ENCODE peak calls at places on chromosomes 11 and 22, in six cellular contexts. One of them, this sample, is unnamed.

GRCh38 chr11:46603704-46604308 is 10.0 kb upstream of the AMBRA1 start:
- DNase-seq in adipocyte: no peak
- DNase-seq in Panc1: no peak
- DNase-seq in sigmoid colon: no peak
- DNase-seq in PC-9: no peak
- DNase-seq in fibroblast of lung: no peak
- DNase-seq in this sample: no peak

GRCh38 chr11:19715373-19715772 is 2.7 kb downstream of the NAV2 start:
- DNase-seq in fibroblast of lung: peak; percentile 95
- DNase-seq in adipocyte: peak; percentile 76
- DNase-seq in sigmoid colon: no peak
- DNase-seq in Panc1: peak; percentile 83
- DNase-seq in PC-9: peak; percentile 42
- DNase-seq in this sample: no peak

GRCh38 chr11:9953994-9954626 is 290.2 kb downstream of the SWAP70 start:
- DNase-seq in adipocyte: peak; percentile 85
- DNase-seq in fibroblast of lung: no peak
- DNase-seq in PC-9: no peak
- DNase-seq in sigmoid colon: no peak
- DNase-seq in Panc1: peak; percentile 61
- DNase-seq in this sample: no peak

GRCh38 chr22:49193348-49193747 is 634.3 kb downstream of the BRD1 start:
- DNase-seq in Panc1: no peak
- DNase-seq in adipocyte: no peak
- DNase-seq in PC-9: no peak
- DNase-seq in fibroblast of lung: no peak
- DNase-seq in sigmoid colon: no peak
- DNase-seq in this sample: peak; percentile 34

GRCh38 chr11:125075900-125076317 is 12.8 kb downstream of the SLC37A2 start:
- DNase-seq in sigmoid colon: peak; percentile 61
- DNase-seq in Panc1: no peak
- DNase-seq in PC-9: peak; percentile 55
- DNase-seq in fibroblast of lung: peak; percentile 51
- DNase-seq in adipocyte: no peak
- DNase-seq in this sample: no peak

GRCh38 chr11:129208863-129209262 is 16.7 kb upstream of the ARHGAP32 start:
- DNase-seq in adipocyte: no peak
- DNase-seq in sigmoid colon: no peak
- DNase-seq in Panc1: no peak
- DNase-seq in fibroblast of lung: peak; percentile 58
- DNase-seq in PC-9: no peak
- DNase-seq in this sample: no peak

GRCh38 chr11:132072044-132072879 is 701.8 kb downstream of the NTM start:
- DNase-seq in adipocyte: peak; percentile 82
- DNase-seq in sigmoid colon: no peak
- DNase-seq in PC-9: no peak
- DNase-seq in Panc1: no peak
- DNase-seq in fibroblast of lung: peak; percentile 100
- DNase-seq in this sample: no peak

GRCh38 chr11:15577519-15577918 is 462.8 kb downstream of the INSC start:
- DNase-seq in sigmoid colon: no peak
- DNase-seq in adipocyte: no peak
- DNase-seq in PC-9: no peak
- DNase-seq in fibroblast of lung: no peak
- DNase-seq in Panc1: no peak
- DNase-seq in this sample: no peak

GRCh38 chr22:43436536-43437267 is 24.9 kb downstream of the MPPED1 start:
- DNase-seq in fibroblast of lung: no peak
- DNase-seq in Panc1: no peak
- DNase-seq in sigmoid colon: no peak
- DNase-seq in PC-9: no peak
- DNase-seq in adipocyte: no peak
- DNase-seq in this sample: no peak

GRCh38 chr11:17157773-17158172 is 50.0 kb downstream of the PIK3C2A start:
- DNase-seq in Panc1: no peak
- DNase-seq in sigmoid colon: no peak
- DNase-seq in adipocyte: no peak
- DNase-seq in PC-9: no peak
- DNase-seq in fibroblast of lung: no peak
- DNase-seq in this sample: no peak

GRCh38 chr11:112176077-112176476 is 765 bp downstream of the BCO2 start:
- DNase-seq in Panc1: no peak
- DNase-seq in adipocyte: no peak
- DNase-seq in fibroblast of lung: no peak
- DNase-seq in PC-9: no peak
- DNase-seq in sigmoid colon: no peak
- DNase-seq in this sample: no peak

GRCh38 chr11:47967577-47968230 is 12.7 kb upstream of the PTPRJ start:
- DNase-seq in adipocyte: peak; percentile 63
- DNase-seq in PC-9: no peak
- DNase-seq in sigmoid colon: no peak
- DNase-seq in Panc1: no peak
- DNase-seq in fibroblast of lung: peak; percentile 59
- DNase-seq in this sample: no peak

GRCh38 chr11:64245797-64246623 is 733 bp downstream of the PPP1R14B start:
- DNase-seq in fibroblast of lung: peak; percentile 95
- DNase-seq in PC-9: peak; percentile 96
- DNase-seq in Panc1: peak; percentile 71
- DNase-seq in adipocyte: peak; percentile 91
- DNase-seq in sigmoid colon: peak; percentile 86
- DNase-seq in this sample: no peak

GRCh38 chr11:88979641-88980040 is 86.1 kb downstream of the GRM5 start:
- DNase-seq in Panc1: no peak
- DNase-seq in PC-9: no peak
- DNase-seq in fibroblast of lung: peak; percentile 91
- DNase-seq in sigmoid colon: no peak
- DNase-seq in adipocyte: no peak
- DNase-seq in this sample: no peak

GRCh38 chr11:66011239-66011784 is 496 bp upstream of the CST6 start:
- DNase-seq in PC-9: peak; percentile 94
- DNase-seq in fibroblast of lung: peak; percentile 83
- DNase-seq in sigmoid colon: no peak
- DNase-seq in adipocyte: no peak
- DNase-seq in Panc1: no peak
- DNase-seq in this sample: no peak

GRCh38 chr11:61332266-61332822 is 561 bp downstream of the DDB1 start:
- DNase-seq in adipocyte: peak; percentile 72
- DNase-seq in PC-9: no peak
- DNase-seq in sigmoid colon: no peak
- DNase-seq in Panc1: no peak
- DNase-seq in fibroblast of lung: peak; percentile 28
- DNase-seq in this sample: no peak

GRCh38 chr11:6319001-6319878 is 1.1 kb downstream of the CAVIN3 start:
- DNase-seq in fibroblast of lung: peak; percentile 45
- DNase-seq in sigmoid colon: peak; percentile 84
- DNase-seq in PC-9: peak; percentile 29
- DNase-seq in Panc1: peak; percentile 78
- DNase-seq in adipocyte: peak; percentile 70
- DNase-seq in this sample: peak; percentile 85

GRCh38 chr11:86497310-86497709 is 122.6 kb downstream of the CCDC81 start:
- DNase-seq in adipocyte: peak; percentile 41
- DNase-seq in PC-9: peak; percentile 81
- DNase-seq in sigmoid colon: no peak
- DNase-seq in fibroblast of lung: peak; percentile 86
- DNase-seq in Panc1: no peak
- DNase-seq in this sample: no peak

GRCh38 chr11:64040684-64041267 is 5.0 kb downstream of the FLRT1 start:
- DNase-seq in Panc1: no peak
- DNase-seq in adipocyte: no peak
- DNase-seq in fibroblast of lung: no peak
- DNase-seq in PC-9: no peak
- DNase-seq in sigmoid colon: no peak
- DNase-seq in this sample: no peak

GRCh38 chr11:86978756-86979608 is 23.8 kb upstream of the FZD4 start:
- DNase-seq in sigmoid colon: no peak
- DNase-seq in fibroblast of lung: no peak
- DNase-seq in adipocyte: peak; percentile 71
- DNase-seq in PC-9: no peak
- DNase-seq in Panc1: no peak
- DNase-seq in this sample: no peak

GRCh38 chr22:37486224-37486845 is at the start of gene MFNG:
- DNase-seq in sigmoid colon: peak; percentile 77
- DNase-seq in fibroblast of lung: peak; percentile 20
- DNase-seq in Panc1: no peak
- DNase-seq in PC-9: no peak
- DNase-seq in adipocyte: peak; percentile 62
- DNase-seq in this sample: peak; percentile 79

GRCh38 chr11:113288286-113288863 is 26.0 kb upstream of the TTC12 start:
- DNase-seq in adipocyte: no peak
- DNase-seq in Panc1: no peak
- DNase-seq in PC-9: no peak
- DNase-seq in fibroblast of lung: no peak
- DNase-seq in sigmoid colon: no peak
- DNase-seq in this sample: no peak

GRCh38 chr11:1782831-1783724 is 19.4 kb upstream of the CTSD start:
- DNase-seq in Panc1: peak; percentile 66
- DNase-seq in fibroblast of lung: peak; percentile 56
- DNase-seq in sigmoid colon: no peak
- DNase-seq in adipocyte: no peak
- DNase-seq in PC-9: no peak
- DNase-seq in this sample: no peak

GRCh38 chr22:46044718-46045458 is 67.9 kb upstream of the WNT7B start:
- DNase-seq in Panc1: no peak
- DNase-seq in sigmoid colon: peak; percentile 72
- DNase-seq in PC-9: peak; percentile 12
- DNase-seq in adipocyte: peak; percentile 71
- DNase-seq in fibroblast of lung: peak; percentile 21
- DNase-seq in this sample: no peak

GRCh38 chr11:61777234-61778090 is 14.9 kb downstream of the TMEM258 start:
- DNase-seq in PC-9: no peak
- DNase-seq in sigmoid colon: no peak
- DNase-seq in Panc1: no peak
- DNase-seq in adipocyte: peak; percentile 54
- DNase-seq in fibroblast of lung: peak; percentile 11
- DNase-seq in this sample: peak; percentile 77

GRCh38 chr11:91243630-91244029 is 981.0 kb upstream of the FAT3 start:
- DNase-seq in Panc1: no peak
- DNase-seq in adipocyte: peak; percentile 55
- DNase-seq in sigmoid colon: no peak
- DNase-seq in PC-9: no peak
- DNase-seq in fibroblast of lung: no peak
- DNase-seq in this sample: no peak

GRCh38 chr22:30277547-30278344 is 11.1 kb upstream of the OSM start:
- DNase-seq in fibroblast of lung: peak; percentile 84
- DNase-seq in Panc1: no peak
- DNase-seq in adipocyte: peak; percentile 17
- DNase-seq in sigmoid colon: no peak
- DNase-seq in PC-9: no peak
- DNase-seq in this sample: no peak

GRCh38 chr11:128690746-128691091 is 3.2 kb upstream of the FLI1 start:
- DNase-seq in Panc1: no peak
- DNase-seq in PC-9: no peak
- DNase-seq in sigmoid colon: no peak
- DNase-seq in fibroblast of lung: no peak
- DNase-seq in adipocyte: no peak
- DNase-seq in this sample: peak; percentile 42

GRCh38 chr22:28142361-28142801 is 223.3 kb upstream of the PITPNB start:
- DNase-seq in PC-9: peak; percentile 1
- DNase-seq in Panc1: no peak
- DNase-seq in fibroblast of lung: peak; percentile 96
- DNase-seq in adipocyte: peak; percentile 96
- DNase-seq in sigmoid colon: no peak
- DNase-seq in this sample: no peak

GRCh38 chr11:1554981-1555712 is 16.9 kb downstream of the DUSP8 start:
- DNase-seq in sigmoid colon: no peak
- DNase-seq in fibroblast of lung: no peak
- DNase-seq in PC-9: no peak
- DNase-seq in adipocyte: no peak
- DNase-seq in Panc1: no peak
- DNase-seq in this sample: peak; percentile 21

GRCh38 chr22:43066134-43066533 is 23.1 kb downstream of the TTLL1 start:
- DNase-seq in fibroblast of lung: no peak
- DNase-seq in adipocyte: no peak
- DNase-seq in PC-9: no peak
- DNase-seq in Panc1: no peak
- DNase-seq in sigmoid colon: no peak
- DNase-seq in this sample: peak; percentile 47

GRCh38 chr11:34311126-34311525 is 46.7 kb downstream of the ABTB2 start:
- DNase-seq in adipocyte: no peak
- DNase-seq in sigmoid colon: no peak
- DNase-seq in Panc1: no peak
- DNase-seq in fibroblast of lung: no peak
- DNase-seq in PC-9: no peak
- DNase-seq in this sample: peak; percentile 21

GRCh38 chr11:33630936-33631748 is 69.5 kb downstream of the C11orf91 start:
- DNase-seq in adipocyte: no peak
- DNase-seq in Panc1: no peak
- DNase-seq in fibroblast of lung: no peak
- DNase-seq in PC-9: no peak
- DNase-seq in sigmoid colon: no peak
- DNase-seq in this sample: no peak

GRCh38 chr11:97962758-97963157 is 1058.0 kb upstream of the CNTN5 start:
- DNase-seq in Panc1: no peak
- DNase-seq in adipocyte: no peak
- DNase-seq in fibroblast of lung: no peak
- DNase-seq in sigmoid colon: no peak
- DNase-seq in PC-9: no peak
- DNase-seq in this sample: no peak
- H3K9me3 ChIP-seq in Panc1: no peaks in the 10 kb centered on the region
- H3K9me3 ChIP-seq in adipocyte: no peaks in the 10 kb centered on the region
- H3K9me3 ChIP-seq in fibroblast of lung: no peaks in the 10 kb centered on the region
- H3K9me3 ChIP-seq in sigmoid colon: no peaks in the 10 kb centered on the region
- H3K9me3 ChIP-seq in PC-9: no peaks in the 10 kb centered on the region
- H3K9me3 ChIP-seq in this sample: no peaks in the 10 kb centered on the region

DNA sequence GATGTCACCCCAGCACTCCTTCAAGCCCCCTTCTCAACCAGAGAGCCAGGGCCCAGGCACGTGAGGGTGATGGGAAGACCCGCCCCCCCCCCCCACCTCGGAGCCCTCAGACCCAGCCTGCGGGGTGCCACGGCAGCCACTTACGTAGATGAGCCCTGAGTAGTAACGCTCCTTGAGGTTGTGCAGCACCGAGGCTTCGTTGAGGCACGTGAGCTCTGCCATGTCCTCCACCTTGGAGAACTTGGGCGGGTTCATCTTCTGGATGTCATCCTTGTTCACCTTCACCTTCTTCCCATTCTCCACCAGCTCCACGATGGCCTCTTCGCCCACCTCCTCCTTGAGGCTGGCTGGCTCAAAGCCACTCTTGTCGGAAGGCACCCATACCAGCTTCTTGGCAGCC is 39.0 kb downstream of the MYH9 start:
- DNase-seq in Panc1: no peak
- DNase-seq in fibroblast of lung: no peak
- DNase-seq in sigmoid colon: no peak
- DNase-seq in PC-9: no peak
- DNase-seq in adipocyte: no peak
- DNase-seq in this sample: no peak
- H3K4me1 ChIP-seq in Panc1: peaks cover 91% of the 10 kb centered on the region
- H3K4me1 ChIP-seq in fibroblast of lung: peaks cover 33% of the 10 kb centered on the region
- H3K4me1 ChIP-seq in sigmoid colon: no peaks in the 10 kb centered on the region
- H3K4me1 ChIP-seq in PC-9: peaks cover 22% of the 10 kb centered on the region
- H3K4me1 ChIP-seq in adipocyte: peaks cover 32% of the 10 kb centered on the region
- H3K4me1 ChIP-seq in this sample: peaks cover 63% of the 10 kb centered on the region

GRCh38 chr11:134382830-134383229 is 29.2 kb downstream of the B3GAT1 start:
- DNase-seq in adipocyte: no peak
- DNase-seq in sigmoid colon: no peak
- DNase-seq in fibroblast of lung: no peak
- DNase-seq in Panc1: no peak
- DNase-seq in PC-9: no peak
- DNase-seq in this sample: no peak
- H3K9me3 ChIP-seq in adipocyte: no peaks in the 10 kb centered on the region
- H3K9me3 ChIP-seq in sigmoid colon: no peaks in the 10 kb centered on the region
- H3K9me3 ChIP-seq in fibroblast of lung: no peaks in the 10 kb centered on the region
- H3K9me3 ChIP-seq in Panc1: no peaks in the 10 kb centered on the region
- H3K9me3 ChIP-seq in PC-9: no peaks in the 10 kb centered on the region
- H3K9me3 ChIP-seq in this sample: no peaks in the 10 kb centered on the region

GRCh38 chr11:116851631-116852030 is 14.2 kb upstream of the APOA1 start:
- DNase-seq in sigmoid colon: no peak
- DNase-seq in PC-9: no peak
- DNase-seq in fibroblast of lung: peak; percentile 26
- DNase-seq in Panc1: no peak
- DNase-seq in adipocyte: no peak
- DNase-seq in this sample: no peak
- H3K4me1 ChIP-seq in sigmoid colon: no peaks in the 10 kb centered on the region
- H3K4me1 ChIP-seq in PC-9: peaks cover 18% of the 10 kb centered on the region
- H3K4me1 ChIP-seq in fibroblast of lung: peaks cover 20% of the 10 kb centered on the region
- H3K4me1 ChIP-seq in Panc1: peaks cover 8% of the 10 kb centered on the region
- H3K4me1 ChIP-seq in adipocyte: peaks cover 30% of the 10 kb centered on the region
- H3K4me1 ChIP-seq in this sample: peaks cover 7% of the 10 kb centered on the region